ENCODE peak calls at places on chromosomes 11 and 22, in four cellular contexts. N is HepG2, D is HCT116, C is GM12878. U is an unnamed sample.

GRCh38 chr11:91209751-91210150 is 986.9 kb upstream of the CHORDC1 start:
- DNase-seq in N (no peak), D (no peak), C (no peak), U (no peak)

GRCh38 chr11:71086687-71087258 is 165.6 kb downstream of the SHANK2 start:
- DNase-seq in N (peak; percentile 34), D (no peak), C (no peak), U (peak; percentile 66)

GRCh38 chr11:57546869-57547518 is 9.6 kb downstream of the SMTNL1 start:
- DNase-seq in N (peak; percentile 75), D (no peak), C (no peak), U (no peak)

GRCh38 chr22:38012604-38013072 is 28.3 kb upstream of the SOX10 start:
- DNase-seq in N (peak; percentile 86), D (no peak), C (no peak), U (no peak)

GRCh38 chr22:42994917-42995562 is 19.9 kb downstream of the PACSIN2 start:
- DNase-seq in N (peak; percentile 98), D (no peak), C (peak; percentile 46), U (peak; percentile 54)

GRCh38 chr22:22941831-22942510 is 54.4 kb downstream of the IGLL5 start:
- DNase-seq in N (no peak), D (no peak), C (no peak), U (no peak)

GRCh38 chr11:67282155-67282875 is 6.8 kb upstream of the ANKRD13D start:
- DNase-seq in N (no peak), D (no peak), C (no peak), U (no peak)

GRCh38 chr22:39351689-39352214 is 2.0 kb downstream of the SYNGR1 start:
- DNase-seq in N (no peak), D (no peak), C (peak; percentile 25), U (no peak)

GRCh38 chr11:130673698-130674097 is 225.3 kb downstream of the ADAMTS15 start:
- DNase-seq in N (no peak), D (no peak), C (no peak), U (peak; percentile 52)

GRCh38 chr11:126115253-126115540 is 52.5 kb upstream of the CDON start:
- DNase-seq in N (no peak), D (no peak), C (no peak), U (peak; percentile 34)

GRCh38 chr11:86570457-86570856 is 102.0 kb downstream of the ME3 start:
- DNase-seq in N (no peak), D (no peak), C (no peak), U (no peak)
- TF ChIP-seq JUND in N (no peak), D (no peak), C (no peak), U (no peak)

DNA sequence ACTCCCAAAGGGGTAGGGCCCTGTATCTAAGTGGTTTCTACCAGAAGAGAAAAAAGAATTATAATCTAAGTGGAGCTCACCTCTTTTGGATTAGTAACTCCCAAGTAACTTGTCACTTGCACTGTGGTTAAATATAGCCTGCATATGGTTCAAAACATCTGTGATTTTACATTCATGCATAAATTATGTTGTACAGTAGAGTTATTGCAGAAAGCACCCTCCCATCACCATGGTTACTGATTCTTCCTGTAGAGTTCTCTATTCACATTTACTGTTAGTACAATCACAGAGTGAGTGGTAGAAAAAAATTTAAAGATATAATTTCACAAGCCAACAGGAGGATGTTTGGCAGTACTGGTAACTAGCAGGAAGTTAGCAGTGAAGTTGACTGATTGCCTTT is 80.4 kb downstream of the LRRC4C start:
- DNase-seq in N (no peak), D (no peak), C (no peak), U (no peak)
- TF ChIP-seq JUND in N (no peak), D (no peak), C (no peak), U (no peak)

GRCh38 chr22:45529097-45529496 is 26.4 kb downstream of the FBLN1 start:
- DNase-seq in N (no peak), D (no peak), C (no peak), U (no peak)

GRCh38 chr22:45533731-45534130 is 31.0 kb downstream of the FBLN1 start:
- DNase-seq in N (no peak), D (no peak), C (no peak), U (no peak)

GRCh38 chr22:45531944-45532631 is 29.4 kb downstream of the FBLN1 start:
- DNase-seq in N (no peak), D (no peak), C (no peak), U (no peak)

GRCh38 chr22:45529966-45530575 is 27.4 kb downstream of the FBLN1 start:
- DNase-seq in N (no peak), D (no peak), C (no peak), U (no peak)

DNA sequence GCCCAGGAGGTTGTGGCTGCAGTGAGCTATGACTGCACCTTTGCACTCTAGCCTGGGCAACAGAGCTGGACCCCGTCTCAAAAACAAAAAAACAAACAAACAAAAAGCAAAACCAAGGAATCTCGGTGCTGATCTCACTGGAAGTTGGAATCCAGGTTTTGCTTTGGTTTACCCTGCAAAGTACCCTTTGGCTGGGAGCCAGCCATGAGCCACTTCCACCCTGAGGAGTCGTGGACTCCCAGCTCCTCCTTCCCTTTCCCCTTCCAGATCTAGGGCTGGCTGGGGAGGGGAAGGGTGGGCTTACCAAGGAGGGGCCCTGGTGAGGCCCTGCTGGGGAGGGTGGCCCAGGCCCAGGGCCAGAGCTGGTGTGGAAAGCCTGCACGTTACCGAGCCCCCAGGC is 28.8 kb downstream of the FBLN1 start:
- DNase-seq in N (no peak), D (no peak), C (no peak), U (no peak)
- TF ChIP-seq JUND in N (no peak), D (no peak), C (no peak), U (no peak)

DNA sequence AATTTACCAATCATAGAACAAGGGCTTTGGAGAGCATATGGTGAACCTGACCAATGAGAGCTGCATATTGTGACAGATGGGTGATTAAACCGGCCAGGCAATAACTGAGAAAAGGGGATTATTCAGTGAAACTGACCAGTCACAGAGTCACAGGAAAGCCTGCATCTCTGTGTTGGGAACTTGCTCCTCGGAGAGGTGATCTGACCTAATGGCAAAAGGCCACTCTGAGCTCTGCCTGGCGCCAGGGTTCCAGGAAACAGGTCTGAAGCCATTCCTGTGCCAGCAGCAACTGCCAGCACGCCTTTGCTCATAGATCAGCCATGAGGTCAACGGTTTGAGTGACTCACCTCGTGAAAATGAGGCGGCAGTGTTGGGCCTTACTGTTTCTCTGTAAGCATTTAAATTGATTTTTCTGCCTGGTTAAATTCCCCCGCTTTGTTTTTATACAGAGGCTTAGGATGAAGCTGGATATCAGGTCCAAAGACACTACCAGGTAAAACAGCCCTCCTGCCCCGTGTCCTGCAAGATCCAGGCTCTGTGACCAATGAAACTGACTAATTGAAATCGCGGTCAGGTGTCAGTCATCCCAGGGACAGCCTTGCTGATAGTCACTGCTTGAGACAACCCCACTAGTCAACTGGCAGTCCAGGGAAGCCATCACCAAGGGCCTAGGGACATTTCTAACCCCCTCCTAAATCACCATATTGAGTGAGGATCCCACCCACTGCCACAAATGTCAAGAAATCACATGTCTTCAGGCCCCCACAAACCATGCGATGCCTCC is 35.8 kb upstream of the MYOD1 start:
- DNase-seq in N (peak; percentile 42), D (peak; percentile 57), C (no peak), U (peak; percentile 35)
- TF ChIP-seq JUND in N (peak; percentile 30), D (peak; percentile 81), C (no peak), U (no peak)

GRCh38 chr11:77436501-77436900 is 37.4 kb downstream of the PAK1 start:
- DNase-seq in N (no peak), D (no peak), C (no peak), U (no peak)

GRCh38 chr11:77435972-77436371 is 37.9 kb downstream of the PAK1 start:
- DNase-seq in N (no peak), D (no peak), C (no peak), U (no peak)

GRCh38 chr11:77440678-77441077 is 33.2 kb downstream of the PAK1 start:
- DNase-seq in N (no peak), D (no peak), C (no peak), U (no peak)

GRCh38 chr11:77436969-77437368 is 36.9 kb downstream of the PAK1 start:
- DNase-seq in N (no peak), D (no peak), C (no peak), U (no peak)

DNA sequence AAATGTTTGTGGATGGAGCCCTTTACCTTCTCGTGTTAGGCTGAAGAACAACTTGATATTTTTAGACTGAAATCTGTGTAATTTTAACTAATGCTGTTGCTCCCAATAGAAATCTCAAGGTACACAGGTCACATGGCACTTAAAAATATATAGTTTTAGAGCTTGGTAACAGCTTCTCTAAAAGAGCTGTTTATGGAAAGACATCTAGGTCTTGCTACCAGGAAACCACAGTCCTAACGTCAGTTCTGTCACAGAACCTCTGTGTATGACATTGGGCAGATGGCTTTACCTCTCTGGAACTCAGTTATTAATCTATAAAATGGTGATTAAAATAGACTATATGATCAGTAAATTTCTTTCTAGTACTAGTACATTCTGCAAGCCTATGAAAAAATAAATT is 35.4 kb downstream of the PAK1 start:
- DNase-seq in N (no peak), D (no peak), C (no peak), U (no peak)
- TF ChIP-seq JUND in N (no peak), D (no peak), C (no peak), U (no peak)

GRCh38 chr11:118922745-118923627 is 2.7 kb downstream of the BCL9L start:
- DNase-seq in N (no peak), D (no peak), C (no peak), U (no peak)

GRCh38 chr11:118924591-118925585 is 838 bp downstream of the BCL9L start:
- DNase-seq in N (no peak), D (no peak), C (no peak), U (peak; percentile 61)

GRCh38 chr11:118921121-118921928 is 4.4 kb downstream of the BCL9L start:
- DNase-seq in N (peak; percentile 94), D (no peak), C (no peak), U (peak; percentile 86)

GRCh38 chr11:118923721-118924587 is 1.8 kb downstream of the BCL9L start:
- DNase-seq in N (no peak), D (no peak), C (no peak), U (no peak)

DNA sequence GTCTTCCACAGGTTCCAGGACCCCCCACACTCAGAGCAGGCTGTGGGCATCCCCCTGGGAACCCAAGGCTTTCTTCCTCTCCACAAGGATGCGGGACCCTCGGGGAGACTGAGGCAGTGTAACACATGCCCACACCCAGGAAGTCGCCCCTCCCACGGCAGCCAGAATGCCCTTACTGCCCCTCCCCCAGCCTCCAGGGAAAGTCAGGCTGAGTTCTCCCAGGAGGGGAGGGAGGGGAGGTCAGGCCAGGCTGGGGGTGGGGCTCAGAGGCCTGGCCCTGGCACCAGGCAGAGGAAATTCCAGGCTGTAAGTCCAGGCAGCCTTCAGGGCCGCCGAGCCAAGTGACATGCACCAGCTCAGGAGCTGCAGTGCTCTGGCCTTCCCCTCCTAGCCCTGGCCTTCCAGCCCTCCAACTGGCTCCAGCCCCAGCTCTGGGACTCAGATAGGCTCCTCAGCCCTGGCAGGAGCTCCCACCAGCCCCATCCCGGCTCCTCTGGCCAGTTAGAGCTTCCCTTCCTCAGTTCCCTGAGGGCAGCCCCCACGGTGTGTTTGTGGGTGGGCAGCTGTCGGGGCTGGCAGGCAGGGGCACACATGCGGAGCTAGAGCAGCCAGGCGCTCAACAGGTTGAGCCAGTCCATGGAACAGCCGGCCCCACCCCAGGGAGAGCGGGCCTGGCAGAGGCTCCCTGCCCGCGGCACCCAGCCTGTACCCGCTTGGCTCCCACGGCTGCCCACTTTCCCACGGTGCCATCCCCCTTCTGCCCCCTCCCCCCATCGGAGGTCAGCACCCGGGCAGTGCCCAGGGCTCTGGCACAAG is 3.6 kb downstream of the BCL9L start:
- DNase-seq in N (peak; percentile 80), D (no peak), C (no peak), U (peak; percentile 65)
- TF ChIP-seq JUND in N (no peak), D (no peak), C (no peak), U (no peak)

GRCh38 chr11:69444381-69445130 is 36.9 kb upstream of the LINC01488 start:
- DNase-seq in N (peak; percentile 21), D (no peak), C (no peak), U (peak; percentile 74)
- TF ChIP-seq JUND in N (no peak), D (no peak), C (no peak), U (no peak)

U was measured in T47D.